ENCODE peak calls at places on chromosomes 4 and X, in nine cellular contexts. G, F, R, X, Y, U, Q, N and V are unnamed samples.

GRCh38 chr4:72558655-72559054 is 10.4 kb downstream of the ADAMTS3 start:
- DNase-seq in G (no peak), F (no peak), R (no peak), Q (no peak), U (no peak), Y (no peak), N (no peak), X (no peak), V (no peak)

GRCh38 chr4:121785479-121785878 is 15.6 kb upstream of the EXOSC9 start:
- DNase-seq in X (no peak), F (no peak), G (no peak), N (no peak), Q (no peak), R (no peak), Y (no peak), U (no peak), V (no peak)

GRCh38 chr4:127509155-127509554 is 123.6 kb upstream of the INTU start:
- DNase-seq in X (no peak), N (no peak), Q (peak; percentile 84), R (no peak), U (no peak), F (no peak), G (no peak), Y (no peak), V (no peak)

GRCh38 chr4:146340798-146341197 is 126.5 kb downstream of the REELD1 start:
- DNase-seq in X (no peak), Q (peak; percentile 54), F (no peak), U (no peak), G (no peak), Y (no peak), R (no peak), N (no peak), V (no peak)

GRCh38 chr4:38119663-38120374 is 159.6 kb downstream of the PTTG2 start:
- DNase-seq in U (no peak), G (no peak), Y (no peak), Q (peak; percentile 88), F (peak; percentile 67), R (no peak), N (peak; percentile 77), X (no peak), V (no peak)

GRCh38 chr4:13920901-13921300 is 293.4 kb upstream of the BOD1L1 start:
- DNase-seq in U (no peak), F (peak; percentile 39), Y (peak; percentile 56), G (peak; percentile 28), R (peak; percentile 71), N (no peak), Q (peak; percentile 100), X (no peak), V (no peak)

GRCh38 chr4:11228575-11228974 is 200.1 kb downstream of the HS3ST1 start:
- DNase-seq in Q (no peak), Y (no peak), X (no peak), G (no peak), R (no peak), U (no peak), N (no peak), F (no peak), V (no peak)

GRCh38 chrX:77771601-77772000 is 14.4 kb downstream of the ATRX start:
- DNase-seq in F (no peak), Y (no peak), R (no peak), Q (no peak), U (no peak), G (no peak), N (no peak), X (no peak), V (no peak)

GRCh38 chrX:12946838-12947544 is 27.9 kb upstream of the TMSB4X start:
- DNase-seq in R (peak; percentile 79), X (peak; percentile 57), G (peak; percentile 61), Q (peak; percentile 82), F (peak; percentile 61), U (peak; percentile 86), N (peak; percentile 52), Y (peak; percentile 67), V (peak; percentile 94)

GRCh38 chrX:154444755-154445246 is 860 bp downstream of the FAM50A start:
- DNase-seq in N (no peak), X (no peak), R (no peak), F (peak; percentile 16), G (no peak), Y (no peak), U (no peak), Q (no peak), V (no peak)

GRCh38 chrX:154441984-154442707 is 1.8 kb upstream of the FAM50A start:
- DNase-seq in Y (no peak), Q (no peak), X (no peak), G (no peak), N (no peak), R (no peak), U (no peak), F (no peak), V (no peak)

GRCh38 chrX:154444001-154444754 is at the start of gene FAM50A:
- DNase-seq in G (peak; percentile 79), X (peak; percentile 83), R (no peak), U (peak; percentile 69), Q (peak; percentile 42), N (peak; percentile 85), Y (peak; percentile 67), F (peak; percentile 89), V (peak; percentile 96)

GRCh38 chrX:154441564-154441963 is 2.4 kb upstream of the FAM50A start:
- DNase-seq in Y (no peak), R (no peak), N (no peak), U (no peak), X (no peak), Q (no peak), F (no peak), G (no peak), V (no peak)

DNA sequence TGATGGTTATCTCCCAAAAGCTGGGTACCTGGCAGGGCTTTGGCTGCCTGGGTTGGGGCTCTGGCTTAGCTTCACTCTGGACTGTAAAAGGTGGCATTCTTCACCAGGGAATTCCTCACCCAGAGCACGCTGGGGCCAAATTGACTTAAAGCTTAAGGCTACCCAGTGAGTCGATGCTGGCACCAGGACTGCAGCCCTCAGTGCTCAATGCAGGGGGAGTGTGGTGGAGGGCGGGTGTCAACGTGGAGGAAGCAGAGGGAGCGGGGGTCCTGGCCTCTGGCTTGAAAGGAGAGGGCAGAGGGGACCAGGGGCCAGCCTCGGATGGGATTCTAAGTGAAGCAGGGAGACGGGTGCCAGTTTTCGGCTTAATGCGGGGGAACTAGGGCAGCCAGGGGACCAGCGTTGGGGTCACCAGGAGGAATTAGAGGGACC is 446 bp upstream of the FAM50A start:
- DNase-seq in G (no peak), N (no peak), F (no peak), Y (no peak), X (no peak), U (no peak), R (no peak), Q (no peak), V (no peak)
- H3K4me3 ChIP-seq in G (no peak overlapping the region), N (peak overlapping the region; percentile 47), F (peak overlapping the region; percentile 75), Y (peak overlapping the region; percentile 56), X (no peak overlapping the region), U (peak overlapping the region; percentile 10), R (peak overlapping the region; percentile 61), Q (peak overlapping the region; percentile 38), V (no peak overlapping the region)

GRCh38 chr4:139689093-139689722 is 23.6 kb downstream of the MGST2 start:
- DNase-seq in Q (peak; percentile 24), F (no peak), U (no peak), G (no peak), R (no peak), Y (no peak), X (peak; percentile 67), N (no peak), V (no peak)
- TF ChIP-seq POLR2A in Q (no peak), F (no peak), U (no peak), G (no peak), R (no peak), Y (no peak), X (no peak), N (no peak), V (no peak)

GRCh38 chr4:174523003-174523693 is 860 bp upstream of the HPGD start:
- DNase-seq in Q (no peak), R (peak; percentile 80), Y (peak; percentile 7), X (no peak), N (no peak), F (no peak), G (peak; percentile 24), U (no peak), V (peak; percentile 69)

GRCh38 chr4:174524242-174524641 is 2.0 kb upstream of the HPGD start:
- DNase-seq in U (no peak), G (no peak), N (no peak), R (no peak), X (no peak), Q (no peak), F (peak; percentile 23), Y (no peak), V (no peak)

GRCh38 chr4:174522183-174523002 is at the start of gene HPGD:
- DNase-seq in X (peak; percentile 85), Q (no peak), R (peak; percentile 90), Y (peak; percentile 34), F (peak; percentile 40), G (peak; percentile 57), U (peak; percentile 67), N (peak; percentile 28), V (peak; percentile 79)

GRCh38 chr4:174520655-174521054 is 1.6 kb downstream of the HPGD start:
- DNase-seq in R (no peak), U (no peak), G (no peak), Y (no peak), N (no peak), X (no peak), Q (no peak), F (no peak), V (no peak)

GRCh38 chr4:174521800-174522182 is 497 bp downstream of the HPGD start:
- DNase-seq in R (no peak), N (no peak), Q (no peak), U (peak; percentile 53), G (peak; percentile 16), X (no peak), F (no peak), Y (no peak), V (no peak)
- H3K4me3 ChIP-seq in R (peak overlapping the region; percentile 76), N (peak overlapping the region; percentile 58), Q (peak overlapping the region; percentile 31), U (peak overlapping the region; percentile 76), G (peak overlapping the region; percentile 73), X (peak overlapping the region; percentile 63), F (peak overlapping the region; percentile 71), Y (peak overlapping the region; percentile 35), V (peak overlapping the region; percentile 60)

GRCh38 chr4:48269861-48270515 is 350 bp upstream of the TEC start:
- DNase-seq in Y (peak; percentile 85), U (peak; percentile 96), R (peak; percentile 95), N (peak; percentile 85), X (peak; percentile 97), Q (peak; percentile 51), F (peak; percentile 94), G (peak; percentile 88), V (peak; percentile 92)
- TF ChIP-seq POLR2A in Y (peak; percentile 24), U (no peak), R (no peak), N (no peak), X (peak; percentile 63), Q (no peak), F (no peak), G (peak; percentile 2), V (no peak)